ENCODE peak calls at places on chromosomes 3 and 15, in nine cellular contexts. One of them, this sample, is unnamed.

GRCh38 chr3:35653347-35653746 is 14.0 kb downstream of the ARPP21 start:
- DNase-seq in activated CD8-positive, alpha-beta T cell treated with anti-CD3 and anti-CD28 coated beads for 36 hours: no peak
- DNase-seq in CD8-positive, alpha-beta T cell: no peak
- DNase-seq in esophagus squamous epithelium: no peak
- DNase-seq in foreskin keratinocyte: no peak
- DNase-seq in NB4: no peak
- DNase-seq in adrenal gland: no peak
- DNase-seq in fibroblast of mammary gland: no peak
- DNase-seq in PC-3: no peak
- DNase-seq in this sample: no peak

GRCh38 chr3:3201584-3201983 is 22.1 kb upstream of the CRBN start:
- DNase-seq in fibroblast of mammary gland: no peak
- DNase-seq in adrenal gland: no peak
- DNase-seq in NB4: no peak
- DNase-seq in activated CD8-positive, alpha-beta T cell treated with anti-CD3 and anti-CD28 coated beads for 36 hours: no peak
- DNase-seq in foreskin keratinocyte: no peak
- DNase-seq in CD8-positive, alpha-beta T cell: no peak
- DNase-seq in PC-3: no peak
- DNase-seq in esophagus squamous epithelium: no peak
- DNase-seq in this sample: no peak

GRCh38 chr15:77145370-77145769 is 74.5 kb upstream of the TSPAN3 start:
- DNase-seq in CD8-positive, alpha-beta T cell: no peak
- DNase-seq in foreskin keratinocyte: no peak
- DNase-seq in NB4: no peak
- DNase-seq in adrenal gland: no peak
- DNase-seq in fibroblast of mammary gland: no peak
- DNase-seq in PC-3: no peak
- DNase-seq in esophagus squamous epithelium: no peak
- DNase-seq in activated CD8-positive, alpha-beta T cell treated with anti-CD3 and anti-CD28 coated beads for 36 hours: no peak
- DNase-seq in this sample: no peak

GRCh38 chr15:61871926-61872522 is 188.2 kb downstream of the VPS13C start:
- DNase-seq in fibroblast of mammary gland: peak; percentile 49
- DNase-seq in foreskin keratinocyte: no peak
- DNase-seq in adrenal gland: no peak
- DNase-seq in PC-3: peak; percentile 45
- DNase-seq in activated CD8-positive, alpha-beta T cell treated with anti-CD3 and anti-CD28 coated beads for 36 hours: no peak
- DNase-seq in NB4: peak; percentile 13
- DNase-seq in esophagus squamous epithelium: no peak
- DNase-seq in CD8-positive, alpha-beta T cell: no peak
- DNase-seq in this sample: no peak

GRCh38 chr15:39188930-39189329 is 391.9 kb upstream of the THBS1 start:
- DNase-seq in foreskin keratinocyte: peak; percentile 96
- DNase-seq in activated CD8-positive, alpha-beta T cell treated with anti-CD3 and anti-CD28 coated beads for 36 hours: no peak
- DNase-seq in adrenal gland: no peak
- DNase-seq in fibroblast of mammary gland: peak; percentile 98
- DNase-seq in CD8-positive, alpha-beta T cell: no peak
- DNase-seq in esophagus squamous epithelium: no peak
- DNase-seq in PC-3: peak; percentile 97
- DNase-seq in NB4: peak; percentile 11
- DNase-seq in this sample: no peak

GRCh38 chr3:54577313-54577712 is 350.5 kb downstream of the LRTM1 start:
- DNase-seq in foreskin keratinocyte: no peak
- DNase-seq in activated CD8-positive, alpha-beta T cell treated with anti-CD3 and anti-CD28 coated beads for 36 hours: no peak
- DNase-seq in NB4: no peak
- DNase-seq in fibroblast of mammary gland: no peak
- DNase-seq in PC-3: no peak
- DNase-seq in esophagus squamous epithelium: no peak
- DNase-seq in CD8-positive, alpha-beta T cell: no peak
- DNase-seq in adrenal gland: peak; percentile 47
- DNase-seq in this sample: no peak

GRCh38 chr3:190533511-190534282 is 19.8 kb downstream of the IL1RAP start:
- DNase-seq in NB4: no peak
- DNase-seq in fibroblast of mammary gland: peak; percentile 96
- DNase-seq in foreskin keratinocyte: peak; percentile 98
- DNase-seq in adrenal gland: peak; percentile 74
- DNase-seq in PC-3: peak; percentile 79
- DNase-seq in CD8-positive, alpha-beta T cell: no peak
- DNase-seq in esophagus squamous epithelium: no peak
- DNase-seq in activated CD8-positive, alpha-beta T cell treated with anti-CD3 and anti-CD28 coated beads for 36 hours: no peak
- DNase-seq in this sample: peak; percentile 30

GRCh38 chr15:34621675-34622074 is 38.2 kb upstream of the GOLGA8B start:
- DNase-seq in fibroblast of mammary gland: peak; percentile 48
- DNase-seq in adrenal gland: no peak
- DNase-seq in PC-3: peak; percentile 64
- DNase-seq in NB4: no peak
- DNase-seq in CD8-positive, alpha-beta T cell: no peak
- DNase-seq in activated CD8-positive, alpha-beta T cell treated with anti-CD3 and anti-CD28 coated beads for 36 hours: no peak
- DNase-seq in esophagus squamous epithelium: no peak
- DNase-seq in foreskin keratinocyte: no peak
- DNase-seq in this sample: no peak

GRCh38 chr3:138046955-138047354 is 37.0 kb downstream of the CLDN18 start:
- DNase-seq in foreskin keratinocyte: peak; percentile 66
- DNase-seq in activated CD8-positive, alpha-beta T cell treated with anti-CD3 and anti-CD28 coated beads for 36 hours: no peak
- DNase-seq in PC-3: peak; percentile 6
- DNase-seq in adrenal gland: no peak
- DNase-seq in esophagus squamous epithelium: no peak
- DNase-seq in NB4: no peak
- DNase-seq in CD8-positive, alpha-beta T cell: no peak
- DNase-seq in fibroblast of mammary gland: peak; percentile 25
- DNase-seq in this sample: no peak

GRCh38 chr3:178258121-178258520 is 278.1 kb upstream of the KCNMB2 start:
- DNase-seq in NB4: no peak
- DNase-seq in CD8-positive, alpha-beta T cell: no peak
- DNase-seq in PC-3: no peak
- DNase-seq in foreskin keratinocyte: no peak
- DNase-seq in adrenal gland: no peak
- DNase-seq in fibroblast of mammary gland: no peak
- DNase-seq in activated CD8-positive, alpha-beta T cell treated with anti-CD3 and anti-CD28 coated beads for 36 hours: no peak
- DNase-seq in esophagus squamous epithelium: no peak
- DNase-seq in this sample: no peak

GRCh38 chr3:9793161-9793781 is 389 bp downstream of the ARPC4 start:
- DNase-seq in foreskin keratinocyte: no peak
- DNase-seq in fibroblast of mammary gland: peak; percentile 51
- DNase-seq in esophagus squamous epithelium: no peak
- DNase-seq in activated CD8-positive, alpha-beta T cell treated with anti-CD3 and anti-CD28 coated beads for 36 hours: peak; percentile 44
- DNase-seq in adrenal gland: peak; percentile 48
- DNase-seq in CD8-positive, alpha-beta T cell: no peak
- DNase-seq in NB4: peak; percentile 61
- DNase-seq in PC-3: peak; percentile 26
- DNase-seq in this sample: no peak

GRCh38 chr15:100703032-100703578 is 100.7 kb downstream of the ASB7 start:
- DNase-seq in PC-3: peak; percentile 70
- DNase-seq in foreskin keratinocyte: peak; percentile 76
- DNase-seq in NB4: no peak
- DNase-seq in fibroblast of mammary gland: peak; percentile 94
- DNase-seq in adrenal gland: no peak
- DNase-seq in activated CD8-positive, alpha-beta T cell treated with anti-CD3 and anti-CD28 coated beads for 36 hours: peak; percentile 75
- DNase-seq in esophagus squamous epithelium: no peak
- DNase-seq in CD8-positive, alpha-beta T cell: no peak
- DNase-seq in this sample: no peak

GRCh38 chr3:107375682-107376081 is 1.6 kb upstream of the CCDC54 start:
- DNase-seq in activated CD8-positive, alpha-beta T cell treated with anti-CD3 and anti-CD28 coated beads for 36 hours: no peak
- DNase-seq in NB4: no peak
- DNase-seq in foreskin keratinocyte: no peak
- DNase-seq in adrenal gland: no peak
- DNase-seq in CD8-positive, alpha-beta T cell: no peak
- DNase-seq in PC-3: peak; percentile 70
- DNase-seq in fibroblast of mammary gland: no peak
- DNase-seq in esophagus squamous epithelium: no peak
- DNase-seq in this sample: no peak

DNA sequence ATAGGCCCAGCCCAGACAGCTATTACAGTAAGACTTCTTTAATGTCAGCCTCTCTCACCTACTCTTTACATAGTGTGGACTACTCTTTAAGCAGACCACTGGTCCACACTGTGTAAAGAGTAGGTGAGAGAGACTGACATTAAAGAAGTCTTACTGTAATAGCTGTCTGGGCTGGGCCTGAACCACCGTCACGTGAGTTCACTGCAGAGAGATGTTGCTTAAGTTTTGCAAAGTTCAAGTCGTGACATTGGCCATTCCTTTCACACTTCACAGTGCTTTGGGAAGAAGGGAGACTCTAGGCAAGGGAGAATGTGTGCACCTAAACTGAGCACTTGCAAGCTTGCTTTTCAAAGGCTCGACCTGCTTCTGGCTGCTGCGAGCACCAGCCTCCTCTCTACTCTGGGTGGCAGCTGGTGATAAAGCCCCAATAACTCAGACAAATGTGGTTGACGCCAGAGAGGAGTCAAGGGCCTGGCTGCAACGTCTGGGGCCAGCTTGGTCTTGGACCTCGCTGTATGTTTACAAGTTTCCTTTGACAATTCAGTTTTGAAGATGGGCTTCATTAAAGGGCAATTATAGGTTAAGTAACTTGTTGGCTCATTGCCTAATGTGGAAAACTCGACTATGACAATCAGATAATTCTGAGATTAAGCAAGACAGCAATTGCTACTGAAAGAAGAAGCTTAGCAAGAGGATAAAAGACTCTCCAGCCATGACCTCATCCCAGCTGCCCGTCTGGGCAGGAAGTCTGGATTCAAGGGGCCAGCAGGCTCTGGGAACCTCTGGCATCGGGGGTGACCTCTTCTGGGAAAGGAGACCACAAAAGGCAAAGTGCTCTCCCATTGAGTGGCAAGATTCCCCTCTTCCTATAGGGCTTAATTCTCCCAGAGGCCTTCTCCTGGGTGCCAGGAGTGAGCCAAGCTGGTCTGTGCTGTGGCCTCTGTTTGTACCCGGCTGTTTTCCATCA is 242.1 kb upstream of the TLE3 start:
- DNase-seq in foreskin keratinocyte: no peak
- DNase-seq in activated CD8-positive, alpha-beta T cell treated with anti-CD3 and anti-CD28 coated beads for 36 hours: no peak
- DNase-seq in NB4: peak; percentile 73
- DNase-seq in PC-3: no peak
- DNase-seq in adrenal gland: peak; percentile 44
- DNase-seq in esophagus squamous epithelium: no peak
- DNase-seq in fibroblast of mammary gland: peak; percentile 43
- DNase-seq in CD8-positive, alpha-beta T cell: no peak
- DNase-seq in this sample: no peak
- TF ChIP-seq CTCF in foreskin keratinocyte: no peak
- TF ChIP-seq CTCF in activated CD8-positive, alpha-beta T cell treated with anti-CD3 and anti-CD28 coated beads for 36 hours: no peak
- TF ChIP-seq CTCF in NB4: no peak
- TF ChIP-seq CTCF in PC-3: no peak
- TF ChIP-seq CTCF in adrenal gland: no peak
- TF ChIP-seq CTCF in esophagus squamous epithelium: no peak
- TF ChIP-seq CTCF in fibroblast of mammary gland: no peak
- TF ChIP-seq CTCF in CD8-positive, alpha-beta T cell: no peak
- TF ChIP-seq CTCF in this sample: no peak

DNA sequence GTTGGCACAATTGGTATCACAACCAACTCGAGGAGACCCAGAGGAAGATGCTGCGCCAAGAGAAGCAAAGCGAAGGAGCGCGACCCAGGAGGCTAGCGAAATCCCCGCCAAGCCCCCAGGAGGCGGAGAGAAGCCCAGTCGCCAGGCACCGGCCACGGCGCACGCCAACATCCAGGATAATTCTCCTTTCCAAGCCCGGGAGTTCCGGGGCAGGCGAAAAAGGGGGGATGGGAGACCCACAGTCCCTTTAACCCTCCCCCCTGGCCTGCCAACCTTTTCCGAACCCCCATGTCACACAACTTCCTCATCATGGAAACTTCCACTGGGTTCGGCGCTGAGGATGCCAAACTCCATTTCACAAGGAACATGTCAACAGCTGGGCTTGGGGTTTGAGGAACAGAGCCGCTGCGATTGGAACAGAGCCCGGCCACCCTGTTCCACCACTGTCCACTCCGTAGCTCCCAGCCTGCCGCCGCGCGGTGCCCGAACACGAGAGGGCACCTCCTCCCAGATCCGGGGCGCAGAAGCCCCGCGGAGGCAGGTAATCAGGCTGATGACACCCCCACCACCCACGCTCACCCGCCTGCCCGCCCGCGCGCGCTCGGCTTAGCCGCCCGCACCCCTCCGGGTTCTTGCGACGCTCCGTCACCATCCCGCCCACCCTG is 567 bp downstream of the THRB start:
- DNase-seq in CD8-positive, alpha-beta T cell: no peak
- DNase-seq in fibroblast of mammary gland: peak; percentile 60
- DNase-seq in PC-3: peak; percentile 60
- DNase-seq in foreskin keratinocyte: no peak
- DNase-seq in NB4: no peak
- DNase-seq in adrenal gland: peak; percentile 85
- DNase-seq in activated CD8-positive, alpha-beta T cell treated with anti-CD3 and anti-CD28 coated beads for 36 hours: no peak
- DNase-seq in esophagus squamous epithelium: no peak
- DNase-seq in this sample: peak; percentile 39
- TF ChIP-seq CTCF in CD8-positive, alpha-beta T cell: no peak
- TF ChIP-seq CTCF in fibroblast of mammary gland: no peak
- TF ChIP-seq CTCF in PC-3: peak; percentile 34
- TF ChIP-seq CTCF in foreskin keratinocyte: peak; percentile 20
- TF ChIP-seq CTCF in NB4: no peak
- TF ChIP-seq CTCF in adrenal gland: no peak
- TF ChIP-seq CTCF in activated CD8-positive, alpha-beta T cell treated with anti-CD3 and anti-CD28 coated beads for 36 hours: no peak
- TF ChIP-seq CTCF in esophagus squamous epithelium: no peak
- TF ChIP-seq CTCF in this sample: no peak

GRCh38 chr3:17307482-17307881 is 422.7 kb downstream of the PLCL2 start:
- DNase-seq in esophagus squamous epithelium: no peak
- DNase-seq in activated CD8-positive, alpha-beta T cell treated with anti-CD3 and anti-CD28 coated beads for 36 hours: no peak
- DNase-seq in fibroblast of mammary gland: no peak
- DNase-seq in foreskin keratinocyte: no peak
- DNase-seq in adrenal gland: no peak
- DNase-seq in PC-3: peak; percentile 45
- DNase-seq in NB4: no peak
- DNase-seq in CD8-positive, alpha-beta T cell: no peak
- DNase-seq in this sample: no peak
- TF ChIP-seq CTCF in esophagus squamous epithelium: no peak
- TF ChIP-seq CTCF in activated CD8-positive, alpha-beta T cell treated with anti-CD3 and anti-CD28 coated beads for 36 hours: no peak
- TF ChIP-seq CTCF in fibroblast of mammary gland: no peak
- TF ChIP-seq CTCF in foreskin keratinocyte: peak; percentile 46
- TF ChIP-seq CTCF in adrenal gland: no peak
- TF ChIP-seq CTCF in PC-3: peak; percentile 63
- TF ChIP-seq CTCF in NB4: no peak
- TF ChIP-seq CTCF in CD8-positive, alpha-beta T cell: no peak
- TF ChIP-seq CTCF in this sample: no peak

GRCh38 chr15:24819680-24820079 is 135.1 kb upstream of the SNRPN start:
- DNase-seq in activated CD8-positive, alpha-beta T cell treated with anti-CD3 and anti-CD28 coated beads for 36 hours: no peak
- DNase-seq in esophagus squamous epithelium: no peak
- DNase-seq in adrenal gland: no peak
- DNase-seq in foreskin keratinocyte: no peak
- DNase-seq in NB4: no peak
- DNase-seq in fibroblast of mammary gland: no peak
- DNase-seq in CD8-positive, alpha-beta T cell: no peak
- DNase-seq in PC-3: no peak
- DNase-seq in this sample: no peak
- TF ChIP-seq CTCF in activated CD8-positive, alpha-beta T cell treated with anti-CD3 and anti-CD28 coated beads for 36 hours: no peak
- TF ChIP-seq CTCF in esophagus squamous epithelium: no peak
- TF ChIP-seq CTCF in adrenal gland: no peak
- TF ChIP-seq CTCF in foreskin keratinocyte: no peak
- TF ChIP-seq CTCF in NB4: no peak
- TF ChIP-seq CTCF in fibroblast of mammary gland: no peak
- TF ChIP-seq CTCF in CD8-positive, alpha-beta T cell: no peak
- TF ChIP-seq CTCF in PC-3: no peak
- TF ChIP-seq CTCF in this sample: no peak

GRCh38 chr3:121152573-121152972 is 244.6 kb downstream of the STXBP5L start:
- DNase-seq in adrenal gland: no peak
- DNase-seq in CD8-positive, alpha-beta T cell: no peak
- DNase-seq in NB4: peak; percentile 7
- DNase-seq in PC-3: peak; percentile 51
- DNase-seq in fibroblast of mammary gland: peak; percentile 3
- DNase-seq in foreskin keratinocyte: no peak
- DNase-seq in esophagus squamous epithelium: no peak
- DNase-seq in activated CD8-positive, alpha-beta T cell treated with anti-CD3 and anti-CD28 coated beads for 36 hours: no peak
- DNase-seq in this sample: no peak
- TF ChIP-seq CTCF in adrenal gland: no peak
- TF ChIP-seq CTCF in CD8-positive, alpha-beta T cell: no peak
- TF ChIP-seq CTCF in NB4: no peak
- TF ChIP-seq CTCF in PC-3: peak; percentile 65
- TF ChIP-seq CTCF in fibroblast of mammary gland: no peak
- TF ChIP-seq CTCF in foreskin keratinocyte: peak; percentile 18
- TF ChIP-seq CTCF in esophagus squamous epithelium: no peak
- TF ChIP-seq CTCF in activated CD8-positive, alpha-beta T cell treated with anti-CD3 and anti-CD28 coated beads for 36 hours: no peak
- TF ChIP-seq CTCF in this sample: no peak

This sample was measured in omental fat pad.